ENCODE peak calls at places on chromosomes 5 and 9, in five cellular contexts. Z, P, G, K and H are unnamed samples.

GRCh38 chr9:97768731-97769130 is 71.6 kb upstream of the XPA start:
- DNase-seq in Z (no peak), P (no peak), G (no peak), K (no peak), H (no peak)

GRCh38 chr9:110101531-110102161 is 106.3 kb downstream of the C9orf152 start:
- DNase-seq in P (no peak), Z (no peak), K (no peak), G (no peak), H (no peak)

GRCh38 chr5:138975098-138975847 is 100.1 kb upstream of the LRRTM2 start:
- DNase-seq in P (peak; percentile 45), Z (peak; percentile 70), G (no peak), K (no peak), H (peak; percentile 91)

GRCh38 chr5:179553875-179554274 is 3.5 kb downstream of the RUFY1 start:
- DNase-seq in Z (no peak), K (no peak), G (no peak), P (no peak), H (no peak)

GRCh38 chr5:133913413-133914155 is 54.8 kb downstream of the C5orf15 start:
- DNase-seq in Z (no peak), K (no peak), P (no peak), G (peak; percentile 33), H (no peak)

GRCh38 chr5:126947146-126948010 is 83.0 kb downstream of the MARCHF3 start:
- DNase-seq in K (no peak), Z (no peak), G (no peak), P (no peak), H (no peak)

GRCh38 chr9:112719696-112720095 is 1.8 kb upstream of the INIP start:
- DNase-seq in P (no peak), G (no peak), K (no peak), Z (no peak), H (no peak)

GRCh38 chr5:140827704-140828401 is at the start of gene PCDHA6:
- DNase-seq in G (no peak), P (no peak), Z (peak; percentile 39), K (no peak), H (no peak)

GRCh38 chr5:73801736-73802135 is 175.7 kb downstream of the ARHGEF28 start:
- DNase-seq in P (no peak), G (no peak), K (no peak), Z (no peak), H (no peak)

GRCh38 chr5:177339107-177339638 is 12.3 kb downstream of the LMAN2 start:
- DNase-seq in G (no peak), Z (no peak), P (no peak), K (no peak), H (no peak)